ENCODE peak calls at places on chromosomes 3 and 15, in five cellular contexts. I is heart right ventricle, T is breast epithelium, B is esophagus muscularis mucosa, N is kidney. S is an unnamed sample.

GRCh38 chr3:171142985-171143384 is 116.5 kb upstream of the SLC2A2 start:
- DNase-seq in I (no peak), T (peak; percentile 31), B (no peak), N (no peak), S (no peak)

GRCh38 chr15:52256930-52257733 is 38.5 kb downstream of the MYO5C start:
- DNase-seq in I (no peak), T (no peak), B (no peak), N (no peak), S (no peak)

GRCh38 chr3:196632033-196632751 is 7.3 kb upstream of the NRROS start:
- DNase-seq in I (peak; percentile 87), T (peak; percentile 50), B (no peak), N (peak; percentile 95), S (peak; percentile 79)

GRCh38 chr3:184300377-184300717 is 1.3 kb downstream of the PSMD2 start:
- DNase-seq in I (no peak), T (no peak), B (no peak), N (no peak), S (no peak)

GRCh38 chr15:44489464-44489863 is 47.5 kb upstream of the EIF3J start:
- DNase-seq in I (no peak), T (no peak), B (no peak), N (no peak), S (no peak)

GRCh38 chr3:133745981-133746721 is at the start of gene TF:
- DNase-seq in I (no peak), T (no peak), B (peak; percentile 89), N (no peak), S (peak; percentile 45)

GRCh38 chr3:12288466-12289129 is at the start of gene PPARG:
- DNase-seq in I (peak; percentile 23), T (no peak), B (no peak), N (peak; percentile 80), S (peak; percentile 72)

GRCh38 chr3:31184257-31185003 is 290.0 kb upstream of the GADL1 start:
- DNase-seq in I (no peak), T (no peak), B (no peak), N (no peak), S (no peak)

GRCh38 chr15:100923902-100924301 is 4.7 kb downstream of the LRRK1 start:
- DNase-seq in I (no peak), T (no peak), B (no peak), N (no peak), S (no peak)

GRCh38 chr3:46576-46975 is 150.0 kb upstream of the CHL1 start:
- DNase-seq in I (no peak), T (no peak), B (no peak), N (no peak), S (no peak)

GRCh38 chr15:72873379-72874233 is 90.0 kb upstream of the ADPGK start:
- DNase-seq in I (no peak), T (no peak), B (peak; percentile 90), N (no peak), S (no peak)

GRCh38 chr3:172939651-172940293 is 189.2 kb downstream of the ECT2 start:
- DNase-seq in I (no peak), T (no peak), B (no peak), N (no peak), S (no peak)

GRCh38 chr3:13091898-13092620 is 18.8 kb upstream of the IQSEC1 start:
- DNase-seq in I (peak; percentile 89), T (peak; percentile 80), B (peak; percentile 98), N (peak; percentile 89), S (peak; percentile 84)

GRCh38 chr15:100373942-100374341 is 32.2 kb upstream of the ADAMTS17 start:
- DNase-seq in I (no peak), T (no peak), B (no peak), N (no peak), S (no peak)

GRCh38 chr15:32683231-32683630 is 34.6 kb upstream of the GREM1 start:
- DNase-seq in I (no peak), T (no peak), B (no peak), N (no peak), S (no peak)

GRCh38 chr3:175456496-175456895 is 597.4 kb downstream of the NAALADL2 start:
- DNase-seq in I (no peak), T (no peak), B (no peak), N (no peak), S (no peak)

GRCh38 chr3:18758047-18758704 is 333.0 kb upstream of the SATB1 start:
- DNase-seq in I (peak; percentile 16), T (peak; percentile 19), B (no peak), N (no peak), S (peak; percentile 66)

GRCh38 chr3:13494463-13495350 is 14.6 kb downstream of the HDAC11 start:
- DNase-seq in I (no peak), T (no peak), B (no peak), N (peak; percentile 46), S (peak; percentile 33)

GRCh38 chr15:99371180-99372103 is 120.2 kb downstream of the LRRC28 start:
- DNase-seq in I (no peak), T (no peak), B (no peak), N (no peak), S (no peak)

GRCh38 chr15:78266229-78266628 is 1.9 kb downstream of the DNAJA4 start:
- DNase-seq in I (no peak), T (no peak), B (no peak), N (no peak), S (no peak)

GRCh38 chr3:58112185-58112535 is 98.6 kb downstream of the DNASE1L3 start:
- DNase-seq in I (no peak), T (no peak), B (no peak), N (no peak), S (no peak)

GRCh38 chr15:49898575-49899283 is 220.3 kb downstream of the ATP8B4 start:
- DNase-seq in I (no peak), T (no peak), B (no peak), N (no peak), S (no peak)

DNA sequence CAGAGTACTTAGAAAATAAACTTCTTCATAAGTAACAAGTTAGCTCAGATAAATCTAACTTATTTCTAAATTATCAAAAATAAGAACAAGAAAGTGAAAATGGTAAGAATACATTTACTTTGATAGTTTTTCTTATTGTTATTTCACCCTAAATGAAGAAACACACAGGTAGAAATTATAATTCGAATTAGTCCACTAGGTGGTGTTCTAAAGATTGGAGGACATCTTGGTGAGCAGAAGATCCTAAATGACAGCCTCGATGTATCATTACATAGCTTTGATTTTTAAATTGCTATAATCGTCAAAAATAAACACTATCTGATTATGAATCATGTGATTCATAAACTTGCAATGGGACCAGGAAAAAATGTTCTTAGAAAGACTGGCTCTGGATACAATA is 280.8 kb upstream of the UBE2E2 start:
- DNase-seq in I (no peak), T (no peak), B (no peak), N (no peak), S (no peak)
- TF ChIP-seq CTCF in I (no peak), T (peak; percentile 16), B (no peak), N (peak; percentile 17), S (no peak)

DNA sequence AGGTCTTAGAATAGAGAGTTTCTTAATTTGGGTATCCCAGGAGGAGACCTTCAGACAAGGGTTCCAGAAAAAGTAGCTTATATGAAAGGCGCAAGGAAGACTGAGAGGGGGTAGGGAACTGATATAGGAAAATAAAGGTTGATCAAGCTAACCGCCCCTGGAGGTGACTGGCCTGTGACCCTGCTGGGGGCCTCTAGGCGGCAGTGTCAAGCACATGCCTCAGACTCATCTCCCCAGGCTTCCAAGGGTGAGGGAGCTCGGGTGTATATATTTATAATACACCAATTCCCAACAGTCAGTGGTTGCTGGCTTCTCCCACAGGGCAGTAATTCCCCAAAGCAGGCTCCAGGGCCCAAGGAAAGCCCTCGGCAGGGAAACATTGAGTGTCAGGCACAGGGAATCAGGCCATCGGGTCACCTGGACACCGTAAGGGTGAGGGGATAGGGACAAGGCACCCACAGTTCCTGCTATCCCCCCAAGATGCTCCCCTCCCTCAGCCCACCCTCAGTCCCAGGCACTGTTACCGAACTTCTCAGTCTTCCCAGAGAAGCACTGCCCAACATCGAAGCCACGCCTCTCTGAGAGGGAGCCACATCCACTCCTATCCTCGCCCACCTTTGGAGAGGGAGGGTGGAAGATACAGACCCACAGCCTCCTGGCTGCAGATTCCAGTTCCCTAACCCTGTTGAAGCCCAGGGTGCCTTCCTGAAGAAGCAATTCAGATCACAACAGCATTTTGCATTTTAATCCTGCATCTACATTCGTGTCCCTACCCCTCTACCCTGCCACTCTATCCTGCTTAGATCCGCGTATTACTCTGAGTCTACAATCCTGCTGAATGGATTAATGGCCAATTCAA is 19.5 kb upstream of the CAV3 start:
- DNase-seq in I (no peak), T (no peak), B (no peak), N (no peak), S (peak; percentile 14)
- TF ChIP-seq CTCF in I (peak; percentile 28), T (no peak), B (no peak), N (peak; percentile 9), S (peak; percentile 22)

DNA sequence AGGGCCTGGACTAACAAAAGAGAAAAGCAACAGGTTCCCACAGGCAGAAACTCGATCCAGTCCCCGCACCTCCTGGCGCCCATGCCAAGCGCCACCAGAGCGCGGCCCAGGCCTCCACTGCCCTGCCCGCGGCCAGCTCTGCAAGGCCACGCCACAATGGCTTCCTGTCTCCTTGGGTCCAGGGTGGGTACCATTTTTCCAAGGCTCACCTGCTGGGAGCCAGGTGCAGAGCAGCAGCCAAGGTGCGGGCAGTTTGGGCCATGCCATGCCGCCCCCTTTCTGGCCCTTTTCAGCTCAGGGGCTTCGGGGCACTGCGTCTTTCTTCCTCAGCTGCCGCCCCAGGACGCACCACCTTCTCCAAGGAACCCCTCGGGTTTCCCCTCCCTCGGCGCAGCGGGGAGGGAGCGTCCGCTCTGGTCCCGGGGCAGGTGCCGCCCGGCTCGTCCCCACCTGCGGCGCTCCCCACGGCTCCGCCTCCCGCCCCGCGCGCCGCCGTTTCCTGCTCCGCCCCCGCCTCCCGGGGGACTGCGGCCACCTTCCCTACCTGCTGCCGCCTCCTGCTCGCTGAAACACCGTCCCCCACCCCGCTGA is at the start of gene ILDR1:
- DNase-seq in I (no peak), T (peak; percentile 20), B (peak; percentile 80), N (peak; percentile 84), S (peak; percentile 86)
- TF ChIP-seq CTCF in I (no peak), T (no peak), B (no peak), N (no peak), S (no peak)

DNA sequence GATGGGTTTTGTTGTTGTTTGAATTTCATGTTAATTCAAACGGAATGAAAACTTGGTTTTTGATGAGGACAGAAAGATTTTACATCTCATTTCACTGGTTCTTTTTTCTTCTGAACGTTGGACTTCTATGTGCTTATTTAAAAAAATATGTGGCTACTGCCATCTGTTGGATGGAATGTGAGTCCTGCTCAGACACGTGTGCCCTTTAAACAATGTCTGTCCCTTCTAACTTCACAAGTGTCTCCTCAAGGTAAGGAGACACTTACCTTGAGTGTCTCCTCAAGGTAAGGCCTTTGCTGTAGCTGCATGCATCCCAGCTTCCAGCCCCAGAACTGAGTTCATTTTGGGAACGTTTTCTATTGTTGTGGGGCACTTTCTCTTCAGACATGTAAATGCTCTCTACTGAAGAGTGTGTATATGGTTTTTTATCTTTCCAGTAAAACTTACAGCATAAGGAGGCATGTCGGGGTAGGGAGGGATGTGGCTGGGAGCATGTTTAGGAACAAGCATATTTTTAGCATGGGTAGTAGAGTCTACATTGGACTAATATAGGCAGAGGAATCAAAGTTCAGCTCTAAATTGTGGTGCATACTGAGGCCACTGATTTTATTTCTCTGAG is 63.1 kb upstream of the UBE3A start:
- DNase-seq in I (peak; percentile 12), T (no peak), B (no peak), N (no peak), S (no peak)
- TF ChIP-seq CTCF in I (peak; percentile 72), T (peak; percentile 68), B (peak; percentile 66), N (peak; percentile 76), S (no peak)

DNA sequence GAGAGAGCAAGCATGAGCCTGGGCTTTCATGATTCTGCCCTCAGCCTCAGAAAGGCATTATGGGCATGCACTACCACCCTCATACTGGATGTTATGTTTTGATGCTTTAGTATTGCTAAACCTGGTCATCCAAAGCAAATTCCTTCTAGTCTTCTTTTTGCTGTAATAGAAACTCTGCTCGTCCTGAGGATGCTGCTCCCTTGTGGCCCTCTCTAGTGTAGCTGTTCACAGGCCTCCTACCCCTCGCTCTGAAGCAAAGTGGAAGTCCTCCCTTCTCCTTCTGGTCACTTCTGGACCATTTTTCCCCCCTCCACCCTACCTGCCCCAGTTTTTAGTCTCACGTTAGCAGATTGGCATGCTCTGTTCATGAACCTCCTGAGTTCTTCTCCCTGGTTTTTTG is 22.9 kb upstream of the CCNL1 start:
- DNase-seq in I (no peak), T (no peak), B (no peak), N (no peak), S (no peak)
- TF ChIP-seq CTCF in I (no peak), T (no peak), B (no peak), N (no peak), S (no peak)

S was measured in Calu3.